ENCODE peak calls at places on chromosomes 12 and 14, in seven cellular contexts. O is HCEC 1CT; X is psoas muscle; C is tibial artery; R is naive thymus-derived CD4-positive, alpha-beta T cell; J is osteocyte; L is T-helper 1 cell. P is an unnamed sample.

GRCh38 chr12:111624540-111624939 is 25.4 kb upstream of the ATXN2 start:
- DNase-seq in R (no peak), O (no peak), J (no peak), L (no peak), C (no peak), X (no peak), P (no peak)

GRCh38 chr12:121610239-121611149 is 15.8 kb upstream of the ORAI1 start:
- DNase-seq in C (no peak), L (no peak), O (peak), X (no peak), J (no peak), R (no peak), P (peak)

GRCh38 chr12:53255993-53256392 is 12.1 kb upstream of the ESPL1 start:
- DNase-seq in O (no peak), L (no peak), C (no peak), X (no peak), J (no peak), R (no peak), P (no peak)

GRCh38 chr12:44771485-44771884 is 104.6 kb downstream of the NELL2 start:
- DNase-seq in R (no peak), O (no peak), L (no peak), X (no peak), J (no peak), C (no peak), P (no peak)

GRCh38 chr12:76260390-76260748 is 87.8 kb downstream of the BBS10 start:
- DNase-seq in L (no peak), R (no peak), J (no peak), X (no peak), O (peak), C (no peak), P (no peak)

GRCh38 chr12:1104088-1104800 is 113.2 kb downstream of the ERC1 start:
- DNase-seq in R (no peak), O (no peak), X (no peak), L (no peak), J (no peak), C (no peak), P (no peak)

GRCh38 chr12:104748790-104749189 is 209.3 kb downstream of the SLC41A2 start:
- DNase-seq in J (no peak), R (no peak), O (peak), C (peak), L (no peak), X (no peak), P (no peak)

GRCh38 chr12:29674463-29674862 is 109.3 kb downstream of the TMTC1 start:
- DNase-seq in L (no peak), X (no peak), R (no peak), O (no peak), C (no peak), J (no peak), P (no peak)

GRCh38 chr12:89235189-89235993 is 116.9 kb downstream of the DUSP6 start:
- DNase-seq in O (no peak), J (no peak), R (no peak), C (no peak), X (no peak), L (no peak), P (no peak)

GRCh38 chr12:72966684-72967083 is 694.5 kb downstream of the TRHDE start:
- DNase-seq in R (no peak), X (no peak), J (no peak), L (no peak), C (no peak), O (no peak), P (no peak)

GRCh38 chr14:92105845-92106094 is 612 bp downstream of the ATXN3 start:
- DNase-seq in X (peak), R (peak), J (no peak), L (no peak), C (peak), O (peak), P (peak)